ENCODE peak calls at places on chromosomes 12 and 14, in seven cellular contexts. K is fibroblast of lung, Z is left ventricle myocardium inferior, D is NT2/D1, B is mesendoderm, G is DND-41, E is gastrocnemius medialis. M is an unnamed sample. For H3K36me3, the result is how much of the 10 kb centered on the place peaks cover.

GRCh38 chr12:53938276-53939140 is at the start of gene HOXC13:
- DNase-seq in K (peak), Z (no peak), D (peak), B (peak), G (no peak), E (peak), M (peak)

GRCh38 chr14:79584679-79585078 is 626.6 kb downstream of the DIO2 start:
- DNase-seq in K (peak), Z (no peak), D (no peak), B (peak), G (no peak), E (no peak), M (peak)

GRCh38 chr12:56759270-56759908 is 3.7 kb upstream of the HSD17B6 start:
- DNase-seq in K (peak), Z (no peak), D (no peak), B (no peak), G (no peak), E (no peak), M (peak)

GRCh38 chr12:42932937-42933336 is 343.4 kb upstream of the PRICKLE1 start:
- DNase-seq in K (no peak), Z (no peak), D (no peak), B (peak), G (no peak), E (no peak), M (no peak)

GRCh38 chr12:120719072-120719471 is 6.6 kb upstream of the ACADS start:
- DNase-seq in K (no peak), Z (no peak), D (no peak), B (no peak), G (no peak), E (no peak), M (no peak)

GRCh38 chr12:114933428-114934160 is 249.6 kb upstream of the TBX3 start:
- DNase-seq in K (peak), Z (no peak), D (no peak), B (peak), G (no peak), E (no peak), M (no peak)

GRCh38 chr14:65446159-65446558 is 33.6 kb downstream of the FUT8 start:
- DNase-seq in K (peak), Z (no peak), D (no peak), B (peak), G (no peak), E (no peak), M (peak)

GRCh38 chr14:99427632-99428315 is 52.9 kb downstream of the SETD3 start:
- DNase-seq in K (no peak), Z (no peak), D (no peak), B (peak), G (no peak), E (no peak), M (no peak)

GRCh38 chr12:67540920-67541624 is 107.5 kb upstream of the DYRK2 start:
- DNase-seq in K (no peak), Z (no peak), D (no peak), B (no peak), G (no peak), E (no peak), M (peak)

GRCh38 chr12:55653031-55653430 is 16.3 kb downstream of the OR10P1 start:
- DNase-seq in K (no peak), Z (no peak), D (no peak), B (no peak), G (no peak), E (no peak), M (no peak)

GRCh38 chr12:4852911-4853310 is 56.8 kb upstream of the KCNA1 start:
- DNase-seq in K (no peak), Z (no peak), D (no peak), B (no peak), G (no peak), E (no peak), M (no peak)

GRCh38 chr12:6962285-6963015 is 8.0 kb downstream of the PHB2 start:
- DNase-seq in K (no peak), Z (peak), D (no peak), B (peak), G (no peak), E (no peak), M (no peak)

GRCh38 chr14:75254901-75255300 is 23.7 kb upstream of the FOS start:
- DNase-seq in K (no peak), Z (no peak), D (no peak), B (peak), G (no peak), E (peak), M (peak)

GRCh38 chr12:104775731-104776231 is 182.3 kb downstream of the SLC41A2 start:
- DNase-seq in K (no peak), Z (no peak), D (no peak), B (no peak), G (no peak), E (no peak), M (no peak)

GRCh38 chr12:100020370-100020769 is 35.6 kb upstream of the ANKS1B start:
- DNase-seq in K (no peak), Z (no peak), D (no peak), B (peak), G (no peak), E (no peak), M (no peak)

GRCh38 chr14:49497725-49498348 is 88.3 kb downstream of the RPS29 start:
- DNase-seq in K (peak), Z (no peak), D (peak), B (peak), G (peak), E (no peak), M (peak)

GRCh38 chr14:74508292-74508731 is 14.7 kb downstream of the ISCA2 start:
- DNase-seq in K (no peak), Z (no peak), D (no peak), B (peak), G (no peak), E (no peak), M (no peak)

GRCh38 chr14:58947816-58948440 is 240.5 kb upstream of the DAAM1 start:
- DNase-seq in K (peak), Z (no peak), D (no peak), B (peak), G (no peak), E (no peak), M (no peak)

GRCh38 chr12:59937148-59937547 is 341.3 kb downstream of the SLC16A7 start:
- DNase-seq in K (no peak), Z (no peak), D (no peak), B (peak), G (no peak), E (no peak), M (no peak)

GRCh38 chr12:50070314-50071060 is 13.1 kb downstream of the ASIC1 start:
- DNase-seq in K (peak), Z (peak), D (peak), B (peak), G (peak), E (peak), M (peak)

GRCh38 chr12:57143454-57143853 is 4.0 kb downstream of the LRP1-AS start:
- DNase-seq in K (no peak), Z (no peak), D (no peak), B (no peak), G (peak), E (no peak), M (no peak)

GRCh38 chr12:55720071-55720564 is at the start of gene RDH5:
- DNase-seq in K (peak), Z (peak), D (no peak), B (no peak), G (no peak), E (peak), M (peak)

GRCh38 chr12:111925171-111925570 is 83.1 kb downstream of the MAPKAPK5 start:
- DNase-seq in K (no peak), Z (no peak), D (no peak), B (no peak), G (no peak), E (no peak), M (no peak)

GRCh38 chr12:60201891-60202290 is 606.1 kb downstream of the SLC16A7 start:
- DNase-seq in K (peak), Z (no peak), D (no peak), B (no peak), G (no peak), E (no peak), M (no peak)

GRCh38 chr14:77565289-77566081 is 51.0 kb downstream of the SPTLC2 start:
- DNase-seq in K (peak), Z (no peak), D (no peak), B (no peak), G (no peak), E (no peak), M (peak)

GRCh38 chr12:14775652-14776020 is 27.6 kb downstream of the WBP11 start:
- DNase-seq in K (peak), Z (no peak), D (no peak), B (no peak), G (no peak), E (no peak), M (peak)

GRCh38 chr12:64627781-64628180 is 17.5 kb downstream of the RASSF3 start:
- DNase-seq in K (peak), Z (no peak), D (no peak), B (no peak), G (no peak), E (no peak), M (peak)

GRCh38 chr12:54265364-54265812 is 14.5 kb downstream of the CBX5 start:
- DNase-seq in K (no peak), Z (no peak), D (no peak), B (no peak), G (no peak), E (no peak), M (no peak)

GRCh38 chr12:10618338-10618987 is 5.1 kb upstream of the MAGOHB start:
- DNase-seq in K (peak), Z (no peak), D (no peak), B (no peak), G (no peak), E (no peak), M (peak)

GRCh38 chr12:53096089-53096741 is 1.3 kb upstream of the IGFBP6 start:
- DNase-seq in K (peak), Z (peak), D (no peak), B (peak), G (no peak), E (peak), M (peak)

GRCh38 chr14:87014854-87015253 is 978.1 kb downstream of the GALC start:
- DNase-seq in K (no peak), Z (no peak), D (no peak), B (peak), G (no peak), E (no peak), M (peak)

GRCh38 chr14:49880267-49881064 is 12.4 kb upstream of the ARF6 start:
- DNase-seq in K (no peak), Z (no peak), D (no peak), B (no peak), G (no peak), E (no peak), M (no peak)

GRCh38 chr14:62308927-62309326 is 546.7 kb downstream of the SNAPC1 start:
- DNase-seq in K (no peak), Z (no peak), D (no peak), B (no peak), G (no peak), E (no peak), M (no peak)

GRCh38 chr14:106442857-106443256 is 916.5 kb downstream of the TMEM121 start:
- DNase-seq in K (no peak), Z (no peak), D (no peak), B (no peak), G (peak), E (no peak), M (no peak)
- H3K4me3 ChIP-seq in K (no peak), Z (no peak), D (no peak), B (no peak), G (no peak), E (no peak), M (no peak)

DNA sequence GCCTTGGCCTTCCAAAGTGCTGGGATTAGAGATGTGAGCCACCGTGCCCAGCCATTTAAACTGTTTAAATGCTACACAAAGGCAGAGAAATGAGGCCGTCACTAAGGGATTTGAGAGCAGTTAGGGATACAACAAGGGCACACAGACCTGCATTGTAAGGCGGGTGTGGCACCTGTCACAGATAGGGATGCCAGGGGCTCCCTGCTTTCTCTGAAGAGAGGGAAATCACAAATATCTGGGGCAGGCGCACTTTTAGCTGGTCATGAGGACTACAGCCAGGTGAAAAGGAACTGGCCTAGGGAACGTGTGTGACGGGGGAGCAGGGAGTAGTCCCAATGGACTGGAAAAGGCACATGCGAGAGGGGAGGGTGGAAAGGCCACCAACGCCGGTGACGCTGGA is 9.7 kb downstream of the SSH1 start:
- DNase-seq in K (no peak), Z (no peak), D (no peak), B (no peak), G (no peak), E (no peak), M (no peak)
- H3K36me3 ChIP-seq in K (under half), Z (under half), D (half or more), B (under half), G (under half), E (under half), M (under half)

GRCh38 chr12:107320929-107321618 is 227.7 kb upstream of the CRY1 start:
- DNase-seq in K (no peak), Z (no peak), D (no peak), B (peak), G (peak), E (no peak), M (peak)
- H3K4me3 ChIP-seq in K (peak), Z (peak), D (peak), B (peak), G (peak), E (no peak), M (peak)

DNA sequence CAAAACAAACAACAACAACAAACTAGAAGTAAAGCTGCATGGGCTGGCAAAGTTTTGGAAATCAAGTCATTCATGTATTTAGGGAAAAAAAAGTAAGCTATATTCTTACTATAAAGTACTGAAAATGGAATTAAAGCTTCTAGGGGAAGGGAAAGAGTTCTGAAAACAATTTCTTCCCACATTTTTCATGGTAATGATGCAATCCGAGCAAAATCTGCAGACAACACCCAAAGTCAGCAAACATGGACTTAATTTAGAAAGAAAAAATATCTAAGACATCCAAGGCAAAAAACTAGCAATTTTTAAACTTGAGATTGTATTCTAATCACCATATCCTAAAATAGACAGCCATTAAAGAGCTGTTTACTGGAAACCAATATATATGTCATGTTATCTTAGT is 86.3 kb downstream of the LRP6 start:
- DNase-seq in K (peak), Z (no peak), D (no peak), B (no peak), G (no peak), E (no peak), M (no peak)
- H3K36me3 ChIP-seq in K (under half), Z (under half), D (half or more), B (under half), G (under half), E (under half), M (under half)

DNA sequence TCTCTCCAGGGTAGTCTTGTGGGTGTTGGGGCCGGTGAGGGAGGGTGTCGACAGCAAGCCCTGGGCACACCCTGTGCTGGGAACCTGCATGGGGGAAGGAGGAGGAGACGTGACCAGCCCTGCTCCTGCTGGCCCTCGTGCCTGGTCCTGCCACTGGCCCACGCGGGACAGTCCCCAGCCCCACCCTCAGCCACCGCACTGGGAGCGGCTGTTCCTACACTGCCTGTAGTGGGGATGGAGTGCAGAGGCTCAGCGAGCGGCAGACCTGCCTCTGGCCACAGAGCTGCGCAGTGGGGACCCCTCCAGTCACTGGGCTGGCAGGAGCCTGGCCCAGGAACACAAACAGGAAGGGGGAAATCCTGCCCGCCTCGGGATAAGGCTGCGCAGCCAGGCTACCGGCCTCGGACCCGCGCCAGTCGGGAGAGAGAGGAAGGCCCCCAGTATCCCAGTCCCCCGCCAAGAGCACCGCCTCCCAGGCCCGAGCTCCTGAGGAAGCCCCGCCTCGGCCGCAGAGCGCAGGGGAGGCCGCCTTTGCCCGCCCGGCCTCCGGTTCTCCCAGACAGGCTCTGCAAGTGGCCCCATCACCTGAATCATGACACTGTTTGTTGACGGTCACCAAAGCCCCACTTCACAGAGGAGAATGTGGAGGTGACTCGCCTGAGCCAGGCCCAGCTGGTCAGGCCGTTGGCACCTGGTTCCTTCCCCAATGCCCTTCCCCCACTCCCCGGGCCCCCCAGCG is 10.6 kb downstream of the AHNAK2 start:
- DNase-seq in K (peak), Z (peak), D (no peak), B (peak), G (no peak), E (no peak), M (peak)
- H3K4me3 ChIP-seq in K (peak), Z (peak), D (peak), B (no peak), G (no peak), E (peak), M (peak)

DNA sequence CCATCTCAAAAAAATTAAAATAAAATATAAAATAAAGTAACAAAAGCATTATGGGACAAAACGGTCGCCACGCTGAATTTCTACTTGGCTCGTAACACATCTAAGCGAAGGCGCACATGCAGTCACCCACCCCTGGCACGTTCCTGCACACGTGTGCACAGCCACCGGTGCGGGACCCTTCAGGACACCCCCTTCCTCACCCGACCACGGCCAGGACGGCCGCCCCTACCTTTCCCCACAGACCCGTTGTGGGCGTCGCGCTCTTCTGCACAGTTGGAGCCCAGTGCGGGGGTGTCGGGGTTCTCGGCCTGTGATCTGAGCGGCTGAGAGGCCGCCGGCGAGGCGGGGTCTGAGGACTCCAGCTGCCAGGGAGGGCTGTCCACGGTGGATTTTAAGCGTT is 44.4 kb upstream of the GPR68 start:
- DNase-seq in K (no peak), Z (no peak), D (no peak), B (no peak), G (no peak), E (no peak), M (no peak)
- H3K36me3 ChIP-seq in K (under half), Z (under half), D (under half), B (under half), G (half or more), E (under half), M (under half)

DNA sequence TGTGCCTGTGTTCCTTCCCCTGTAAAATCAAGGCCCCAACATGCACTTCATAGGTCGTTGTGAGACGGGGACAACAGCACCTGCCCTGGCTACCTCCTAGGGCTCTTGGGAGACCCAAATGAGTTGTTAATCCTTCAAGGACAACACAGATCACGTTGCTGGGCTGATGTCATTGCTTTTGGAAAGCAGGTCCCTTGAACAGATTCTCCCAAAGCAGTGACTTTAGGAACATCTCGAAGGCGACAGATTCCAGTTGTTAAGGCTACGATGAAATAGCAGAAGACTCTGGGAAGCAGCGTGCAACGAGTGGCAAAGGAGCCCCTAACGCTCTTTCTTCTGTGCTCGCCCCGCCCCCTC is 26.2 kb upstream of the MAP1LC3B2 start:
- DNase-seq in K (no peak), Z (no peak), D (no peak), B (no peak), G (no peak), E (no peak), M (no peak)
- H3K4me3 ChIP-seq in K (peak), Z (peak), D (peak), B (no peak), G (peak), E (peak), M (peak)